ENCODE peak calls at places on chromosomes 4 and X, in nine cellular contexts. One of them, this sample, is unnamed.

GRCh38 chr4:146333895-146334262 is 119.5 kb downstream of the REELD1 start:
- DNase-seq in natural killer cell: no peak
- DNase-seq in heart right ventricle: no peak
- DNase-seq in brain microvascular endothelial cell: no peak
- DNase-seq in fibroblast of the aortic adventitia: no peak
- DNase-seq in BJ: no peak
- DNase-seq in activated CD8-positive, alpha-beta T cell treated with anti-CD3 and anti-CD28 coated beads for 36 hours: no peak
- DNase-seq in CD8-positive, alpha-beta T cell: no peak
- DNase-seq in colonic mucosa: no peak
- DNase-seq in this sample: no peak

GRCh38 chr4:17721496-17722360 is 59.7 kb downstream of the FAM184B start:
- DNase-seq in natural killer cell: no peak
- DNase-seq in activated CD8-positive, alpha-beta T cell treated with anti-CD3 and anti-CD28 coated beads for 36 hours: no peak
- DNase-seq in fibroblast of the aortic adventitia: peak
- DNase-seq in heart right ventricle: no peak
- DNase-seq in colonic mucosa: no peak
- DNase-seq in BJ: no peak
- DNase-seq in brain microvascular endothelial cell: peak
- DNase-seq in CD8-positive, alpha-beta T cell: no peak
- DNase-seq in this sample: no peak

GRCh38 chr4:2798399-2799301 is 5.8 kb downstream of the SH3BP2 start:
- DNase-seq in brain microvascular endothelial cell: no peak
- DNase-seq in CD8-positive, alpha-beta T cell: peak
- DNase-seq in heart right ventricle: peak
- DNase-seq in BJ: no peak
- DNase-seq in colonic mucosa: peak
- DNase-seq in fibroblast of the aortic adventitia: no peak
- DNase-seq in natural killer cell: no peak
- DNase-seq in activated CD8-positive, alpha-beta T cell treated with anti-CD3 and anti-CD28 coated beads for 36 hours: peak
- DNase-seq in this sample: no peak

GRCh38 chrX:77946571-77946970 is 22.9 kb downstream of the PGAM4 start:
- DNase-seq in fibroblast of the aortic adventitia: no peak
- DNase-seq in BJ: no peak
- DNase-seq in colonic mucosa: no peak
- DNase-seq in heart right ventricle: no peak
- DNase-seq in natural killer cell: no peak
- DNase-seq in activated CD8-positive, alpha-beta T cell treated with anti-CD3 and anti-CD28 coated beads for 36 hours: no peak
- DNase-seq in CD8-positive, alpha-beta T cell: no peak
- DNase-seq in brain microvascular endothelial cell: no peak
- DNase-seq in this sample: no peak

GRCh38 chrX:12657881-12658280 is 133.3 kb upstream of the PRPS2 start:
- DNase-seq in natural killer cell: no peak
- DNase-seq in brain microvascular endothelial cell: no peak
- DNase-seq in CD8-positive, alpha-beta T cell: no peak
- DNase-seq in BJ: no peak
- DNase-seq in colonic mucosa: no peak
- DNase-seq in fibroblast of the aortic adventitia: no peak
- DNase-seq in heart right ventricle: no peak
- DNase-seq in activated CD8-positive, alpha-beta T cell treated with anti-CD3 and anti-CD28 coated beads for 36 hours: no peak
- DNase-seq in this sample: no peak

GRCh38 chr4:52869196-52869595 is 7.1 kb downstream of the RASL11B start:
- DNase-seq in activated CD8-positive, alpha-beta T cell treated with anti-CD3 and anti-CD28 coated beads for 36 hours: no peak
- DNase-seq in CD8-positive, alpha-beta T cell: no peak
- DNase-seq in natural killer cell: no peak
- DNase-seq in brain microvascular endothelial cell: no peak
- DNase-seq in colonic mucosa: peak
- DNase-seq in heart right ventricle: peak
- DNase-seq in BJ: no peak
- DNase-seq in fibroblast of the aortic adventitia: peak
- DNase-seq in this sample: no peak

GRCh38 chr4:6229671-6230501 is 29.5 kb upstream of the JAKMIP1 start:
- DNase-seq in heart right ventricle: no peak
- DNase-seq in BJ: no peak
- DNase-seq in CD8-positive, alpha-beta T cell: no peak
- DNase-seq in brain microvascular endothelial cell: no peak
- DNase-seq in colonic mucosa: no peak
- DNase-seq in natural killer cell: no peak
- DNase-seq in activated CD8-positive, alpha-beta T cell treated with anti-CD3 and anti-CD28 coated beads for 36 hours: no peak
- DNase-seq in fibroblast of the aortic adventitia: no peak
- DNase-seq in this sample: no peak

GRCh38 chr4:183328832-183329231 is 6.6 kb upstream of the CLDN24 start:
- DNase-seq in brain microvascular endothelial cell: peak
- DNase-seq in BJ: no peak
- DNase-seq in fibroblast of the aortic adventitia: peak
- DNase-seq in colonic mucosa: no peak
- DNase-seq in natural killer cell: no peak
- DNase-seq in CD8-positive, alpha-beta T cell: no peak
- DNase-seq in heart right ventricle: no peak
- DNase-seq in activated CD8-positive, alpha-beta T cell treated with anti-CD3 and anti-CD28 coated beads for 36 hours: no peak
- DNase-seq in this sample: no peak

GRCh38 chr4:7872264-7872771 is 67.3 kb downstream of the AFAP1 start:
- DNase-seq in fibroblast of the aortic adventitia: peak
- DNase-seq in BJ: peak
- DNase-seq in colonic mucosa: no peak
- DNase-seq in CD8-positive, alpha-beta T cell: no peak
- DNase-seq in brain microvascular endothelial cell: peak
- DNase-seq in natural killer cell: no peak
- DNase-seq in heart right ventricle: peak
- DNase-seq in activated CD8-positive, alpha-beta T cell treated with anti-CD3 and anti-CD28 coated beads for 36 hours: no peak
- DNase-seq in this sample: no peak

GRCh38 chrX:37787353-37787869 is 7.6 kb downstream of the CYBB start:
- DNase-seq in BJ: no peak
- DNase-seq in brain microvascular endothelial cell: no peak
- DNase-seq in heart right ventricle: no peak
- DNase-seq in fibroblast of the aortic adventitia: no peak
- DNase-seq in CD8-positive, alpha-beta T cell: no peak
- DNase-seq in colonic mucosa: no peak
- DNase-seq in activated CD8-positive, alpha-beta T cell treated with anti-CD3 and anti-CD28 coated beads for 36 hours: no peak
- DNase-seq in natural killer cell: no peak
- DNase-seq in this sample: no peak
- TF ChIP-seq CTCF in BJ: no peak
- TF ChIP-seq CTCF in brain microvascular endothelial cell: no peak
- TF ChIP-seq CTCF in heart right ventricle: no peak
- TF ChIP-seq CTCF in fibroblast of the aortic adventitia: no peak
- TF ChIP-seq CTCF in CD8-positive, alpha-beta T cell: no peak
- TF ChIP-seq CTCF in colonic mucosa: no peak
- TF ChIP-seq CTCF in activated CD8-positive, alpha-beta T cell treated with anti-CD3 and anti-CD28 coated beads for 36 hours: no peak
- TF ChIP-seq CTCF in natural killer cell: no peak
- TF ChIP-seq CTCF in this sample: no peak

DNA sequence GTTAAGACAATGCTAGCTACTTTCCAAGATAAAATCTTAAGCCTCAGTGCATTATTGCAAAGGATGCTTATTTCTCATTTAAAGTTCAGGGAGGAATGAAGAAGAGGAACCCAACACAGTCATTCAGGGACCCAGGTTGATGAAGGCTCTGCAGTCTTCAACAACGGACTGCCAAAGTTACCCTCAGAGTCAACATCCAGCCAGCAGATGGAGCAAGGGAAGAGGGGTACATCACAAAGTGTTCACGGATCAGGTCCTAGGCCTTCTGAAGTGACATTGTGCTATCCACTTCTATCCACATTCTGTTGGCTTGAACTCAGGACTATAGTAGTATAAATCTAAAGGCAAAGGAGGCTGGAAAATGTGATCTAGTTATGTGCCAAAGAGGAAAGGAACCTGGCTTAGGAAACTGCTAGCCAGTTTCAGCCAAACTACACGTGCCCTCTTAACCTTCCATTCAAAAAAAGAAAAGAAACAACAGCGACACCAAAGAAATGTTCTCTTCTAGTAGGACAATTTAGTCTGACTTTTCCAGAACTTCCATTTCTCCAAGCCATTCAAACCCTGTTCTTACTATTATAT is 28.8 kb downstream of the NKX6-1 start:
- DNase-seq in CD8-positive, alpha-beta T cell: no peak
- DNase-seq in brain microvascular endothelial cell: no peak
- DNase-seq in colonic mucosa: no peak
- DNase-seq in fibroblast of the aortic adventitia: no peak
- DNase-seq in BJ: no peak
- DNase-seq in activated CD8-positive, alpha-beta T cell treated with anti-CD3 and anti-CD28 coated beads for 36 hours: peak
- DNase-seq in heart right ventricle: no peak
- DNase-seq in natural killer cell: no peak
- DNase-seq in this sample: no peak
- TF ChIP-seq CTCF in CD8-positive, alpha-beta T cell: no peak
- TF ChIP-seq CTCF in brain microvascular endothelial cell: peak
- TF ChIP-seq CTCF in colonic mucosa: no peak
- TF ChIP-seq CTCF in fibroblast of the aortic adventitia: no peak
- TF ChIP-seq CTCF in BJ: peak
- TF ChIP-seq CTCF in activated CD8-positive, alpha-beta T cell treated with anti-CD3 and anti-CD28 coated beads for 36 hours: peak
- TF ChIP-seq CTCF in heart right ventricle: no peak
- TF ChIP-seq CTCF in natural killer cell: no peak
- TF ChIP-seq CTCF in this sample: no peak

GRCh38 chrX:30864383-30864785 is 24.7 kb downstream of the TAB3 start:
- DNase-seq in brain microvascular endothelial cell: no peak
- DNase-seq in fibroblast of the aortic adventitia: no peak
- DNase-seq in natural killer cell: no peak
- DNase-seq in heart right ventricle: no peak
- DNase-seq in colonic mucosa: no peak
- DNase-seq in CD8-positive, alpha-beta T cell: no peak
- DNase-seq in BJ: no peak
- DNase-seq in activated CD8-positive, alpha-beta T cell treated with anti-CD3 and anti-CD28 coated beads for 36 hours: no peak
- DNase-seq in this sample: no peak

GRCh38 chrX:30865612-30866011 is 23.4 kb downstream of the TAB3 start:
- DNase-seq in brain microvascular endothelial cell: no peak
- DNase-seq in activated CD8-positive, alpha-beta T cell treated with anti-CD3 and anti-CD28 coated beads for 36 hours: no peak
- DNase-seq in natural killer cell: no peak
- DNase-seq in BJ: no peak
- DNase-seq in colonic mucosa: no peak
- DNase-seq in heart right ventricle: no peak
- DNase-seq in CD8-positive, alpha-beta T cell: no peak
- DNase-seq in fibroblast of the aortic adventitia: no peak
- DNase-seq in this sample: no peak

GRCh38 chrX:30870572-30870971 is 18.5 kb downstream of the TAB3 start:
- DNase-seq in BJ: no peak
- DNase-seq in fibroblast of the aortic adventitia: no peak
- DNase-seq in activated CD8-positive, alpha-beta T cell treated with anti-CD3 and anti-CD28 coated beads for 36 hours: no peak
- DNase-seq in natural killer cell: no peak
- DNase-seq in heart right ventricle: peak
- DNase-seq in colonic mucosa: no peak
- DNase-seq in brain microvascular endothelial cell: no peak
- DNase-seq in CD8-positive, alpha-beta T cell: no peak
- DNase-seq in this sample: no peak

GRCh38 chrX:30863969-30864368 is 25.1 kb downstream of the TAB3 start:
- DNase-seq in BJ: no peak
- DNase-seq in colonic mucosa: no peak
- DNase-seq in heart right ventricle: peak
- DNase-seq in fibroblast of the aortic adventitia: no peak
- DNase-seq in natural killer cell: no peak
- DNase-seq in activated CD8-positive, alpha-beta T cell treated with anti-CD3 and anti-CD28 coated beads for 36 hours: no peak
- DNase-seq in brain microvascular endothelial cell: no peak
- DNase-seq in CD8-positive, alpha-beta T cell: no peak
- DNase-seq in this sample: no peak

GRCh38 chrX:30865020-30865419 is 24.0 kb downstream of the TAB3 start:
- DNase-seq in fibroblast of the aortic adventitia: no peak
- DNase-seq in brain microvascular endothelial cell: no peak
- DNase-seq in natural killer cell: no peak
- DNase-seq in heart right ventricle: no peak
- DNase-seq in BJ: no peak
- DNase-seq in activated CD8-positive, alpha-beta T cell treated with anti-CD3 and anti-CD28 coated beads for 36 hours: peak
- DNase-seq in CD8-positive, alpha-beta T cell: no peak
- DNase-seq in colonic mucosa: no peak
- DNase-seq in this sample: no peak
- TF ChIP-seq CTCF in fibroblast of the aortic adventitia: peak
- TF ChIP-seq CTCF in brain microvascular endothelial cell: peak
- TF ChIP-seq CTCF in natural killer cell: no peak
- TF ChIP-seq CTCF in heart right ventricle: no peak
- TF ChIP-seq CTCF in BJ: no peak
- TF ChIP-seq CTCF in activated CD8-positive, alpha-beta T cell treated with anti-CD3 and anti-CD28 coated beads for 36 hours: peak
- TF ChIP-seq CTCF in CD8-positive, alpha-beta T cell: no peak
- TF ChIP-seq CTCF in colonic mucosa: no peak
- TF ChIP-seq CTCF in this sample: no peak

GRCh38 chrX:40156472-40157227 is 58.9 kb upstream of the BCOR start:
- DNase-seq in natural killer cell: no peak
- DNase-seq in brain microvascular endothelial cell: no peak
- DNase-seq in BJ: no peak
- DNase-seq in heart right ventricle: no peak
- DNase-seq in activated CD8-positive, alpha-beta T cell treated with anti-CD3 and anti-CD28 coated beads for 36 hours: no peak
- DNase-seq in colonic mucosa: no peak
- DNase-seq in CD8-positive, alpha-beta T cell: no peak
- DNase-seq in fibroblast of the aortic adventitia: no peak
- DNase-seq in this sample: no peak

GRCh38 chrX:40157228-40158035 is 59.7 kb upstream of the BCOR start:
- DNase-seq in brain microvascular endothelial cell: no peak
- DNase-seq in CD8-positive, alpha-beta T cell: no peak
- DNase-seq in colonic mucosa: no peak
- DNase-seq in fibroblast of the aortic adventitia: no peak
- DNase-seq in activated CD8-positive, alpha-beta T cell treated with anti-CD3 and anti-CD28 coated beads for 36 hours: no peak
- DNase-seq in heart right ventricle: no peak
- DNase-seq in BJ: no peak
- DNase-seq in natural killer cell: no peak
- DNase-seq in this sample: no peak

GRCh38 chrX:40154853-40155616 is 57.3 kb upstream of the BCOR start:
- DNase-seq in brain microvascular endothelial cell: no peak
- DNase-seq in activated CD8-positive, alpha-beta T cell treated with anti-CD3 and anti-CD28 coated beads for 36 hours: no peak
- DNase-seq in BJ: no peak
- DNase-seq in colonic mucosa: peak
- DNase-seq in fibroblast of the aortic adventitia: peak
- DNase-seq in heart right ventricle: peak
- DNase-seq in CD8-positive, alpha-beta T cell: no peak
- DNase-seq in natural killer cell: no peak
- DNase-seq in this sample: no peak

GRCh38 chrX:40155617-40156471 is 58.1 kb upstream of the BCOR start:
- DNase-seq in BJ: no peak
- DNase-seq in activated CD8-positive, alpha-beta T cell treated with anti-CD3 and anti-CD28 coated beads for 36 hours: no peak
- DNase-seq in heart right ventricle: no peak
- DNase-seq in natural killer cell: no peak
- DNase-seq in CD8-positive, alpha-beta T cell: no peak
- DNase-seq in fibroblast of the aortic adventitia: no peak
- DNase-seq in colonic mucosa: peak
- DNase-seq in brain microvascular endothelial cell: no peak
- DNase-seq in this sample: no peak

GRCh38 chrX:40158036-40158706 is 60.4 kb upstream of the BCOR start:
- DNase-seq in BJ: no peak
- DNase-seq in brain microvascular endothelial cell: no peak
- DNase-seq in fibroblast of the aortic adventitia: no peak
- DNase-seq in heart right ventricle: no peak
- DNase-seq in activated CD8-positive, alpha-beta T cell treated with anti-CD3 and anti-CD28 coated beads for 36 hours: no peak
- DNase-seq in CD8-positive, alpha-beta T cell: peak
- DNase-seq in colonic mucosa: no peak
- DNase-seq in natural killer cell: no peak
- DNase-seq in this sample: no peak
- TF ChIP-seq CTCF in BJ: no peak
- TF ChIP-seq CTCF in brain microvascular endothelial cell: no peak
- TF ChIP-seq CTCF in fibroblast of the aortic adventitia: peak
- TF ChIP-seq CTCF in heart right ventricle: peak
- TF ChIP-seq CTCF in activated CD8-positive, alpha-beta T cell treated with anti-CD3 and anti-CD28 coated beads for 36 hours: peak
- TF ChIP-seq CTCF in CD8-positive, alpha-beta T cell: peak
- TF ChIP-seq CTCF in colonic mucosa: no peak
- TF ChIP-seq CTCF in natural killer cell: peak
- TF ChIP-seq CTCF in this sample: peak

GRCh38 chrX:19334945-19335626 is 8.6 kb upstream of the PDHA1 start:
- DNase-seq in colonic mucosa: no peak
- DNase-seq in CD8-positive, alpha-beta T cell: peak
- DNase-seq in brain microvascular endothelial cell: peak
- DNase-seq in BJ: no peak
- DNase-seq in fibroblast of the aortic adventitia: no peak
- DNase-seq in heart right ventricle: no peak
- DNase-seq in activated CD8-positive, alpha-beta T cell treated with anti-CD3 and anti-CD28 coated beads for 36 hours: peak
- DNase-seq in natural killer cell: no peak
- DNase-seq in this sample: no peak
- TF ChIP-seq CTCF in colonic mucosa: peak
- TF ChIP-seq CTCF in CD8-positive, alpha-beta T cell: no peak
- TF ChIP-seq CTCF in brain microvascular endothelial cell: peak
- TF ChIP-seq CTCF in BJ: no peak
- TF ChIP-seq CTCF in fibroblast of the aortic adventitia: peak
- TF ChIP-seq CTCF in heart right ventricle: no peak
- TF ChIP-seq CTCF in activated CD8-positive, alpha-beta T cell treated with anti-CD3 and anti-CD28 coated beads for 36 hours: peak
- TF ChIP-seq CTCF in natural killer cell: no peak
- TF ChIP-seq CTCF in this sample: peak

GRCh38 chr4:15168759-15169158 is 166.5 kb downstream of the CPEB2 start:
- DNase-seq in brain microvascular endothelial cell: no peak
- DNase-seq in BJ: no peak
- DNase-seq in activated CD8-positive, alpha-beta T cell treated with anti-CD3 and anti-CD28 coated beads for 36 hours: no peak
- DNase-seq in fibroblast of the aortic adventitia: no peak
- DNase-seq in natural killer cell: no peak
- DNase-seq in colonic mucosa: no peak
- DNase-seq in heart right ventricle: no peak
- DNase-seq in CD8-positive, alpha-beta T cell: no peak
- DNase-seq in this sample: no peak
- TF ChIP-seq CTCF in brain microvascular endothelial cell: no peak
- TF ChIP-seq CTCF in BJ: no peak
- TF ChIP-seq CTCF in activated CD8-positive, alpha-beta T cell treated with anti-CD3 and anti-CD28 coated beads for 36 hours: no peak
- TF ChIP-seq CTCF in fibroblast of the aortic adventitia: no peak
- TF ChIP-seq CTCF in natural killer cell: no peak
- TF ChIP-seq CTCF in colonic mucosa: no peak
- TF ChIP-seq CTCF in heart right ventricle: no peak
- TF ChIP-seq CTCF in CD8-positive, alpha-beta T cell: no peak
- TF ChIP-seq CTCF in this sample: no peak

This sample was measured in progenitor cell of endocrine pancreas.